ENCODE peak calls at places on chromosomes 7 and 10, in nine cellular contexts. A is ovary, X is hepatocyte, E is spleen, Q is IMR-90, J is brain microvascular endothelial cell, O is DND-41, I is suprapubic skin, K is tibial nerve. S is an unnamed sample.

GRCh38 chr7:69670701-69671100 is 72.4 kb downstream of the AUTS2 start:
- DNase-seq in A (no peak), X (no peak), E (no peak), Q (no peak), J (no peak), O (no peak), I (no peak), K (no peak), S (no peak)

GRCh38 chr10:112741830-112742402 is 208.1 kb upstream of the TCF7L2 start:
- DNase-seq in A (no peak), X (peak), E (no peak), Q (no peak), J (no peak), O (no peak), I (no peak), K (no peak), S (no peak)

GRCh38 chr10:72250666-72251065 is 23.1 kb upstream of the DDIT4 start:
- DNase-seq in A (peak), X (peak), E (peak), Q (peak), J (peak), O (no peak), I (no peak), K (peak), S (no peak)

GRCh38 chr10:15808204-15808797 is 52.0 kb downstream of the MINDY3 start:
- DNase-seq in A (no peak), X (peak), E (no peak), Q (no peak), J (no peak), O (no peak), I (no peak), K (no peak), S (no peak)

GRCh38 chr7:7176421-7177043 is 5.8 kb upstream of the C1GALT1 start:
- DNase-seq in A (no peak), X (peak), E (no peak), Q (peak), J (peak), O (no peak), I (no peak), K (no peak), S (no peak)

GRCh38 chr7:80764132-80764531 is 125.7 kb downstream of the CD36 start:
- DNase-seq in A (no peak), X (no peak), E (no peak), Q (no peak), J (no peak), O (no peak), I (no peak), K (no peak), S (no peak)

GRCh38 chr10:13862541-13863233 is 275.9 kb downstream of the PRPF18 start:
- DNase-seq in A (no peak), X (no peak), E (no peak), Q (no peak), J (no peak), O (no peak), I (no peak), K (no peak), S (no peak)

GRCh38 chr7:93175219-93175618 is 27.0 kb upstream of the SAMD9L start:
- DNase-seq in A (no peak), X (no peak), E (no peak), Q (no peak), J (no peak), O (no peak), I (no peak), K (no peak), S (no peak)

GRCh38 chr10:31071232-31071999 is 39.8 kb upstream of the ZNF438 start:
- DNase-seq in A (no peak), X (no peak), E (no peak), Q (peak), J (peak), O (no peak), I (no peak), K (no peak), S (no peak)
- H3K4me3 ChIP-seq in A (no peak), X (no peak), E (no peak), Q (no peak), J (no peak), O (no peak), I (no peak), K (no peak), S (no peak)

GRCh38 chr7:91852263-91852741 is 28.2 kb downstream of the MTERF1 start:
- DNase-seq in A (no peak), X (peak), E (no peak), Q (peak), J (peak), O (no peak), I (no peak), K (no peak), S (no peak)

GRCh38 chr7:91850455-91850854 is 30.0 kb downstream of the MTERF1 start:
- DNase-seq in A (no peak), X (no peak), E (no peak), Q (peak), J (peak), O (no peak), I (no peak), K (no peak), S (no peak)

GRCh38 chr7:91847881-91848599 is 32.5 kb downstream of the MTERF1 start:
- DNase-seq in A (no peak), X (no peak), E (no peak), Q (no peak), J (no peak), O (no peak), I (no peak), K (no peak), S (no peak)

GRCh38 chr7:91843831-91844230 is 36.7 kb downstream of the MTERF1 start:
- DNase-seq in A (no peak), X (no peak), E (no peak), Q (no peak), J (no peak), O (no peak), I (no peak), K (no peak), S (no peak)

DNA sequence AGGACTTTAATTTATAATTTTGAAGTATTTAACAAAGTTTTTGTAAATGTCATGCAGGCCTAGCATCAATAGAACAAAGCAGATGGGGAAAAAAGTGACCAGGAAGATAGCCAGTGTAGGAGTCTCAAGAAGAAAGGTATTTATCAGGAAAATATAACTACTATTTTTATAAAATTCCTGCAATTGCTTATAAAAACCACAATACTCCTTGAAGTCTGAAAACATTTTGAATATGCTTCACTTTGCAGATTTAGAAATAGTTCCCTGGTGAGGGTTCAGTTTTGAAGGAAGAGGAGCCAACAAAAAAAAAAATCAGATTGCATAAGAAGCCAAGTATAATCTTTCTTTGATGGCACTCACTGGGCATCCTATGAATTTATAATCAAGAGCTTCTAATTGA is 34.1 kb downstream of the MTERF1 start:
- DNase-seq in A (no peak), X (no peak), E (no peak), Q (peak), J (no peak), O (no peak), I (no peak), K (no peak), S (no peak)
- H3K27ac ChIP-seq in A (no peak), X (no peak), E (no peak), Q (no peak), J (no peak), O (no peak), I (peak), K (no peak), S (no peak)

GRCh38 chr7:636396-636795 is 90.1 kb upstream of the DNAAF5 start:
- DNase-seq in A (no peak), X (no peak), E (no peak), Q (no peak), J (peak), O (no peak), I (no peak), K (no peak), S (peak)
- TF ChIP-seq CTCF in A (no peak), X (peak), E (peak), Q (peak), J (peak), O (peak), I (no peak), K (peak), S (peak)

DNA sequence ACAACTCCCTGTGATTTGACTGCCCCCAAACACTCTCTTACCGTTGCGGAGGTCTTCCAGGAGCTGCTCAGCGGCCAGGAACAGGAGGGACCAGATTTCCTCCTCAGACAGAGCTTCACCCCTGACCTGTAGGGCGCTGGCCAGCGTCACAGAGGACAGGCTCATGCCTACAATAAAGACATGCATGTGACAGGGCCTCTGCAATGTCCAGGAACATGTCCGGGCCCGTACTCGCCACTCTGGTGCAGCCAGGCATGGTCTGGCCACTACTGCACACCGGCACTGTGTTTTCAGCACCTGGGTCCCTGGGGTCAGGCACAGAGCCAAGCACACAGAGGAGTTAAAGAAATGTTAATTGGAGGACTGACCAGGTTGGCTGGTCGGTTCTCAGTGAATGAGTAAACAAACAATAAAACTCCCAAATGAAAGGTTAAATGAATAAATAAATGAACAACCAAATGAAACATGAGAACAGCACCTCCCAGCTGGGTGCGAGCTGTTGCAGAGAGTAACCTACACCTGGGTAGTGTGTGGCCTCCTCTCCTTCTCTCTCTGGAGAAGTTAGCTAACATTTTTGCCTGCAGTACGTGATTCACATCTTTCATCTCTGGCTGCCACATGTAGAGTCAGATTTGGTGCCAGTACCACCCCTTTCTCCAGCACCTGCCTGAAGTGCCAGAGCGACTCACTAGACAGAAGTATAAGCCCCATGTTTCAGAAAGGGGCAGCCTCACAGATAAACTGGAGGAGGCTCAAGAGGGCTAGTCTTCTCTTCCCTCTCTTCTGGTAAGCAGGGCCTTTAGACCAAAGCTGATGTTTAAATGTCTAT is 22.8 kb downstream of the FRMPD2 start:
- DNase-seq in A (no peak), X (no peak), E (no peak), Q (no peak), J (no peak), O (peak), I (no peak), K (no peak), S (no peak)
- H3K4me3 ChIP-seq in A (no peak), X (no peak), E (no peak), Q (no peak), J (no peak), O (no peak), I (no peak), K (no peak), S (no peak)

GRCh38 chr10:102523250-102524029 is 19.7 kb downstream of the SUFU start:
- DNase-seq in A (no peak), X (no peak), E (peak), Q (peak), J (peak), O (no peak), I (no peak), K (no peak), S (no peak)

GRCh38 chr10:102519246-102519805 is 15.6 kb downstream of the SUFU start:
- DNase-seq in A (no peak), X (no peak), E (peak), Q (no peak), J (no peak), O (no peak), I (no peak), K (no peak), S (no peak)

GRCh38 chr10:102524746-102525145 is 21.0 kb downstream of the SUFU start:
- DNase-seq in A (no peak), X (no peak), E (peak), Q (no peak), J (no peak), O (no peak), I (no peak), K (no peak), S (no peak)

GRCh38 chr10:102517553-102517952 is 13.8 kb downstream of the SUFU start:
- DNase-seq in A (no peak), X (peak), E (peak), Q (peak), J (peak), O (no peak), I (no peak), K (no peak), S (no peak)

DNA sequence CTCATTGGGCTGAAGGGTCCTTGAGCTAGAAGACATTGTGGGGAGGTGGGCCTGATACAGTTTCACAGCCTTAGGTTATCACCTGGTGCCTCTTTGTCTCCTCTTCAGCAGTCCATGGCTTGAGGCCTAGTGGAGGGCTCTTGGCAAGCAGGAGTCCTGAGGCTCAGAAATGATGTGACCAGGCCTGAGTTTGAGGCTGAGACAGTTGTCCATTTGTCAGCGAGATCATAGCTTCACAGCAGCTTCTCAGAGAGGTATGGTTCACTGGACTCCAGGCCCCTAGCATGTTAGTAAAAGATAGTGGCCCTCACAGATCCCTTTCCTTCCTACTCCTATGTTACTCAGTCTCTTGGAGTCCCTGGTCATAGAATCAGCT is 19.1 kb downstream of the SUFU start:
- DNase-seq in A (no peak), X (no peak), E (peak), Q (no peak), J (no peak), O (no peak), I (no peak), K (no peak), S (no peak)
- H3K27ac ChIP-seq in A (no peak), X (no peak), E (no peak), Q (no peak), J (peak), O (no peak), I (no peak), K (peak), S (no peak)

GRCh38 chr10:59753267-59753666 is at the start of gene MRLN:
- DNase-seq in A (no peak), X (no peak), E (no peak), Q (no peak), J (no peak), O (no peak), I (no peak), K (no peak), S (no peak)

GRCh38 chr10:59754951-59755350 is 1.7 kb upstream of the MRLN start:
- DNase-seq in A (no peak), X (no peak), E (no peak), Q (no peak), J (peak), O (no peak), I (no peak), K (no peak), S (no peak)

GRCh38 chr10:59748834-59749233 is 4.4 kb downstream of the MRLN start:
- DNase-seq in A (no peak), X (peak), E (no peak), Q (no peak), J (no peak), O (no peak), I (no peak), K (no peak), S (no peak)

GRCh38 chr10:59750155-59750945 is 2.9 kb downstream of the MRLN start:
- DNase-seq in A (no peak), X (no peak), E (no peak), Q (peak), J (no peak), O (no peak), I (no peak), K (no peak), S (no peak)

GRCh38 chr10:59752278-59752940 is 846 bp downstream of the MRLN start:
- DNase-seq in A (no peak), X (no peak), E (no peak), Q (no peak), J (no peak), O (no peak), I (no peak), K (no peak), S (no peak)
- TF ChIP-seq CTCF in A (no peak), X (no peak), E (no peak), Q (no peak), J (no peak), O (no peak), I (no peak), K (no peak), S (no peak)

GRCh38 chr10:93193886-93194285 is 120.2 kb downstream of the CYP26A1 start:
- DNase-seq in A (no peak), X (no peak), E (no peak), Q (no peak), J (no peak), O (no peak), I (no peak), K (no peak), S (no peak)

GRCh38 chr10:93199221-93199681 is 125.6 kb downstream of the CYP26A1 start:
- DNase-seq in A (peak), X (peak), E (no peak), Q (peak), J (peak), O (no peak), I (peak), K (peak), S (no peak)

GRCh38 chr10:93198401-93199175 is 124.9 kb downstream of the CYP26A1 start:
- DNase-seq in A (no peak), X (peak), E (no peak), Q (peak), J (peak), O (no peak), I (no peak), K (no peak), S (no peak)
- H3K4me3 ChIP-seq in A (no peak), X (peak), E (no peak), Q (peak), J (peak), O (no peak), I (peak), K (peak), S (peak)

GRCh38 chr7:40827217-40828085 is 692.6 kb downstream of the SUGCT start:
- DNase-seq in A (no peak), X (peak), E (no peak), Q (no peak), J (peak), O (no peak), I (no peak), K (no peak), S (no peak)

GRCh38 chr7:40828686-40829085 is 693.9 kb downstream of the SUGCT start:
- DNase-seq in A (no peak), X (no peak), E (no peak), Q (no peak), J (peak), O (no peak), I (no peak), K (no peak), S (no peak)

GRCh38 chr7:40826419-40827216 is 691.8 kb downstream of the SUGCT start:
- DNase-seq in A (no peak), X (no peak), E (no peak), Q (peak), J (peak), O (no peak), I (no peak), K (no peak), S (no peak)

GRCh38 chr7:40822861-40823260 is 688.1 kb downstream of the SUGCT start:
- DNase-seq in A (no peak), X (no peak), E (no peak), Q (peak), J (no peak), O (no peak), I (no peak), K (no peak), S (no peak)

GRCh38 chr7:40824461-40824860 is 689.7 kb downstream of the SUGCT start:
- DNase-seq in A (no peak), X (no peak), E (no peak), Q (peak), J (no peak), O (no peak), I (no peak), K (no peak), S (no peak)
- H3K27ac ChIP-seq in A (no peak), X (no peak), E (no peak), Q (no peak), J (no peak), O (no peak), I (no peak), K (no peak), S (no peak)

DNA sequence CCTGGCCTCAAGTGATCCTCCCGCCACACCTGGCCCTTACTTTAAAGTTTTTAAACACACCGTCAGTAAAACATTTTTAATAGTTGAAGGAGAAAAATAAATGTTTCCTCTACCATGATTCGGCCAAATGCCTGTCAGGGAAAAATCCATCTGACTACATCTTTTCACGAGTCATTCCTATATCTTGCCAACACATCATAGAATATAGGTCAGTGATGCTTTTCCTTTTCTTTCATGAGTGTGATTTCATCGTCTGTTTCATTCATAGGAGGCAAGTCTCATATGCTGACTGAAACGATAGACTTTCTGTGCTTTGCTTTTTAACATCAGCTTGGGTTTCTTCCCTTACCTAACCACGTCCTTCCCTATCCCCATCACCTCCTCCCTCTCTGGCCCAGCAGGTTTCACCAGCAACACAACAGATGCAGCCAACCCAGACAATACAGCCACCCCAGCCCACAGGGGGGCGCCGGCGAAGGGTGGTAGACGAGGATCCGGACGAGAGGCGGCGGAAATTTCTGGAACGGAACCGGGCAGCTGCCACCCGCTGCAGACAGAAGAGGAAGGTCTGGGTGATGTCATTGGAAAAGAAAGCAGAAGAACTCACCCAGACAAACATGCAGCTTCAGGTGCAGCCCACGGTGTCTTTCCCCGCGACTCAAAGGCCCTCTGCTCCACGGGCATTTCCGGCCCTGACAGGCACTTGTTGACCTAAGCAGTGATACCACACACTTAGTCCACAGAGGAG is 149.2 kb downstream of the TRIL start:
- DNase-seq in A (no peak), X (no peak), E (peak), Q (peak), J (no peak), O (no peak), I (no peak), K (peak), S (peak)
- TF ChIP-seq CTCF in A (no peak), X (no peak), E (no peak), Q (no peak), J (peak), O (no peak), I (no peak), K (no peak), S (peak)

S was measured in dorsolateral prefrontal cortex.